ENCODE peak calls at places on chromosomes 1 and 21, in six cellular contexts. E is stimulated activated CD8-positive, alpha-beta memory T cell treated with anti-CD3 and anti-CD28 coated beads, Interleukin-4, amount 100 ng/mL, for 4 hours; F is GM13976; C is activated naive CD8-positive, alpha-beta T cell treated with anti-CD3 and anti-CD28 coated beads for 36 hours; Y is tibial nerve; L is lower leg skin. V is an unnamed sample.

GRCh38 chr1:184387871-184388670 is 1.2 kb downstream of the C1orf21 start:
- DNase-seq in C (no peak), F (peak), Y (no peak), L (peak), E (peak), V (peak)

GRCh38 chr1:96842215-96842614 is 120.6 kb downstream of the PTBP2 start:
- DNase-seq in E (no peak), Y (no peak), L (no peak), C (no peak), F (no peak), V (no peak)

GRCh38 chr21:39016740-39017315 is 166.4 kb downstream of the PSMG1 start:
- DNase-seq in F (peak), E (no peak), Y (no peak), C (no peak), L (no peak), V (no peak)

GRCh38 chr1:53860967-53861411 is 22.9 kb upstream of the NDC1 start:
- DNase-seq in C (peak), F (peak), L (no peak), E (no peak), Y (no peak), V (peak)

GRCh38 chr1:19776287-19776686 is 23.4 kb downstream of the TMCO4 start:
- DNase-seq in C (no peak), Y (no peak), E (no peak), F (no peak), L (no peak), V (no peak)

GRCh38 chr21:39238275-39238674 is 55.0 kb upstream of the PSMG1 start:
- DNase-seq in C (no peak), F (no peak), Y (no peak), L (no peak), E (no peak), V (no peak)

GRCh38 chr1:70504176-70504820 is 93.2 kb downstream of the CTH start:
- DNase-seq in L (no peak), C (no peak), Y (no peak), E (no peak), F (peak), V (peak)

GRCh38 chr1:117656202-117656641 is 50.4 kb downstream of the TENT5C start:
- DNase-seq in E (peak), L (peak), C (peak), F (peak), Y (no peak), V (peak)

GRCh38 chr1:119713039-119713537 is 1.4 kb downstream of the PHGDH start:
- DNase-seq in Y (no peak), E (no peak), F (no peak), C (no peak), L (no peak), V (peak)

GRCh38 chr1:18900303-18900841 is 2.0 kb downstream of the ALDH4A1 start:
- DNase-seq in F (no peak), E (no peak), Y (no peak), C (no peak), L (no peak), V (peak)

GRCh38 chr1:202255343-202255742 is 61.7 kb downstream of the LGR6 start:
- DNase-seq in F (no peak), C (no peak), L (peak), Y (no peak), E (no peak), V (no peak)

GRCh38 chr1:78469561-78469960 is 21.2 kb upstream of the PTGFR start:
- DNase-seq in E (no peak), Y (no peak), C (no peak), F (no peak), L (no peak), V (no peak)

GRCh38 chr1:19209439-19209989 is 552 bp downstream of the UBR4 start:
- DNase-seq in Y (peak), F (peak), L (peak), C (peak), E (peak), V (no peak)

GRCh38 chr1:153355445-153356071 is 2.1 kb upstream of the S100A9 start:
- DNase-seq in Y (no peak), F (peak), E (no peak), L (no peak), C (peak), V (peak)

GRCh38 chr1:206041640-206042039 is 11.3 kb upstream of the RHEX start:
- DNase-seq in L (no peak), F (no peak), Y (no peak), E (no peak), C (no peak), V (no peak)

GRCh38 chr1:201597551-201598230 is 58.8 kb downstream of the NAV1 start:
- DNase-seq in C (no peak), Y (no peak), F (no peak), L (peak), E (no peak), V (no peak)

GRCh38 chr1:233138794-233139544 is 156.6 kb downstream of the PCNX2 start:
- DNase-seq in E (no peak), L (no peak), Y (no peak), F (no peak), C (no peak), V (no peak)

GRCh38 chr21:32270748-32271147 is 8.1 kb downstream of the MIS18A start:
- DNase-seq in E (no peak), L (no peak), Y (no peak), F (no peak), C (no peak), V (no peak)

GRCh38 chr1:113984710-113985109 is 5.4 kb downstream of the OLFML3 start:
- DNase-seq in E (no peak), Y (no peak), F (no peak), C (no peak), L (no peak), V (no peak)

GRCh38 chr1:176791911-176792310 is 328.9 kb downstream of the PAPPA2 start:
- DNase-seq in C (no peak), E (no peak), Y (no peak), F (no peak), L (no peak), V (no peak)

GRCh38 chr1:81443288-81443687 is 357.4 kb upstream of the ADGRL2 start:
- DNase-seq in Y (no peak), E (no peak), L (no peak), C (no peak), F (no peak), V (no peak)

GRCh38 chr21:30408782-30409494 is 13.1 kb downstream of the KRTAP13-1 start:
- DNase-seq in E (no peak), F (no peak), L (no peak), C (peak), Y (no peak), V (no peak)

GRCh38 chr1:53367503-53368313 is 39.8 kb upstream of the LRP8 start:
- DNase-seq in L (peak), Y (no peak), E (no peak), C (peak), F (peak), V (peak)

GRCh38 chr1:22428672-22429071 is 23.0 kb upstream of the ZBTB40 start:
- DNase-seq in E (no peak), Y (no peak), F (peak), C (no peak), L (no peak), V (no peak)

GRCh38 chr1:84789014-84789413 is 98.8 kb upstream of the SSX2IP start:
- DNase-seq in F (peak), Y (no peak), E (no peak), L (no peak), C (no peak), V (no peak)

GRCh38 chr1:247113094-247113497 is 8.9 kb upstream of the ZNF669 start:
- DNase-seq in L (no peak), Y (no peak), F (no peak), E (no peak), C (no peak), V (no peak)

GRCh38 chr21:27561116-27561515 is 594.2 kb upstream of the ADAMTS5 start:
- DNase-seq in E (no peak), Y (no peak), F (no peak), L (no peak), C (no peak), V (no peak)

GRCh38 chr1:91700771-91701493 is 185.0 kb downstream of the TGFBR3 start:
- DNase-seq in L (no peak), Y (no peak), F (no peak), C (no peak), E (no peak), V (no peak)